ENCODE peak calls at places on chromosomes 4 and X, in nine cellular contexts. Q, Z, O, D, R, X, A, W and C are unnamed samples.
A peak's percentile ranks its signal among the peaks of the same experiment; 100 is the strongest.

GRCh38 chr4:82951196-82951595 is 50.7 kb downstream of the THAP9 start:
- DNase-seq in X (no peak), O (no peak), R (no peak), Z (no peak), D (no peak), Q (no peak), W (no peak), A (no peak), C (no peak)

GRCh38 chr4:121951570-121952110 is at the start of gene TRPC3:
- DNase-seq in A (peak; percentile 85), Z (peak; percentile 22), Q (no peak), O (no peak), X (no peak), D (no peak), R (no peak), W (peak; percentile 56), C (no peak)

GRCh38 chr4:186201535-186202230 is 10.3 kb downstream of the CYP4V2 start:
- DNase-seq in W (no peak), X (no peak), O (no peak), R (no peak), Q (peak; percentile 67), A (peak; percentile 87), D (peak; percentile 38), Z (peak; percentile 65), C (no peak)

GRCh38 chr4:87122252-87122651 is 98.2 kb downstream of the KLHL8 start:
- DNase-seq in A (no peak), X (peak; percentile 68), R (no peak), D (no peak), O (peak; percentile 42), W (peak; percentile 66), Z (no peak), Q (no peak), C (peak; percentile 81)

GRCh38 chrX:41148553-41148952 is 63.3 kb downstream of the USP9X start:
- DNase-seq in X (no peak), D (no peak), O (no peak), Q (no peak), R (no peak), Z (no peak), A (no peak), W (no peak), C (no peak)

GRCh38 chr4:141371206-141371605 is 150.5 kb downstream of the ZNF330 start:
- DNase-seq in W (no peak), O (no peak), X (no peak), A (no peak), D (no peak), R (no peak), Q (no peak), Z (no peak), C (no peak)

GRCh38 chr4:8044699-8045098 is 105.0 kb upstream of the AFAP1 start:
- DNase-seq in X (no peak), O (no peak), Z (no peak), Q (no peak), R (no peak), W (no peak), D (no peak), A (no peak), C (no peak)

GRCh38 chr4:3810111-3810680 is 44.0 kb downstream of the ADRA2C start:
- DNase-seq in D (no peak), X (no peak), A (no peak), Q (no peak), O (no peak), Z (no peak), W (no peak), R (no peak), C (no peak)

GRCh38 chr4:68683034-68683433 is 12.6 kb upstream of the UGT2B15 start:
- DNase-seq in W (no peak), O (no peak), R (no peak), X (no peak), D (no peak), A (no peak), Q (no peak), Z (no peak), C (no peak)

GRCh38 chrX:120136128-120136527 is 20.4 kb upstream of the RHOXF1 start:
- DNase-seq in X (no peak), Q (no peak), O (no peak), A (no peak), R (no peak), D (no peak), Z (no peak), W (no peak), C (no peak)

GRCh38 chr4:41158274-41158673 is 56.1 kb downstream of the APBB2 start:
- DNase-seq in W (no peak), A (no peak), D (no peak), R (no peak), Z (no peak), X (no peak), Q (no peak), O (no peak), C (no peak)

GRCh38 chr4:41155194-41155830 is 59.0 kb downstream of the APBB2 start:
- DNase-seq in Q (no peak), X (no peak), R (no peak), D (no peak), O (no peak), Z (no peak), W (no peak), A (no peak), C (no peak)

GRCh38 chr4:41157009-41157408 is 57.3 kb downstream of the APBB2 start:
- DNase-seq in R (no peak), W (no peak), D (no peak), A (no peak), Q (no peak), Z (no peak), X (no peak), O (no peak), C (no peak)

GRCh38 chr4:41154814-41155177 is 59.5 kb downstream of the APBB2 start:
- DNase-seq in R (peak; percentile 35), Q (peak; percentile 22), W (no peak), A (no peak), O (no peak), D (no peak), Z (no peak), X (no peak), C (no peak)

DNA sequence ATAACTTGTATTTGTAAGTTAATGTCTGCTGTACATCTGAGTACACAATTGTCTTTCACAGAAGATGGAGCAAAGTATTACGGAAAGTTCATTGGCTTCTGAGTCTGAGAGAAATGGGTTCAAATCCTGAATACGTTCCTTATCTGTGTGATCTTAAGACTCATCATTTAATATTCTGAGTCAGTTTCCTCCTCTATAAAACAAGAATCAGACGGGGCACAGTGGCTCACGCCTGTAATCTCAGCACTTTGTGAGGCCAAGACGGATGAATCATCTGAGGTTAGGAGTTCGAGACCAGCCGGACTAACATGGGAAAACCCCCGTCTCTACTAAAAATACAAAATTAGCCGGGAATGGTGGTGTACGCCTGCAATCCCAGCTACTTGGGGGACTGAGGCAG is 57.8 kb downstream of the APBB2 start:
- DNase-seq in X (no peak), O (no peak), D (no peak), Z (no peak), R (no peak), A (no peak), Q (peak; percentile 33), W (no peak), C (no peak)
- H3K4me1 ChIP-seq in X (peaks cover 5% of the 10 kb centered on the region), O (peaks cover 78% of the 10 kb centered on the region), D (no peaks in the 10 kb centered on the region), Z (no peaks in the 10 kb centered on the region), R (no peaks in the 10 kb centered on the region), A (peaks cover 3% of the 10 kb centered on the region), Q (peaks cover 39% of the 10 kb centered on the region), W (peaks cover 8% of the 10 kb centered on the region), C (no peaks in the 10 kb centered on the region)

GRCh38 chr4:21205821-21206531 is 505.7 kb downstream of the PACRGL start:
- DNase-seq in Z (no peak), R (no peak), O (no peak), D (no peak), W (no peak), Q (no peak), X (no peak), A (no peak), C (no peak)

GRCh38 chr4:21209854-21210253 is 509.6 kb downstream of the PACRGL start:
- DNase-seq in Z (no peak), W (no peak), A (no peak), Q (no peak), R (no peak), D (no peak), O (no peak), X (no peak), C (no peak)

DNA sequence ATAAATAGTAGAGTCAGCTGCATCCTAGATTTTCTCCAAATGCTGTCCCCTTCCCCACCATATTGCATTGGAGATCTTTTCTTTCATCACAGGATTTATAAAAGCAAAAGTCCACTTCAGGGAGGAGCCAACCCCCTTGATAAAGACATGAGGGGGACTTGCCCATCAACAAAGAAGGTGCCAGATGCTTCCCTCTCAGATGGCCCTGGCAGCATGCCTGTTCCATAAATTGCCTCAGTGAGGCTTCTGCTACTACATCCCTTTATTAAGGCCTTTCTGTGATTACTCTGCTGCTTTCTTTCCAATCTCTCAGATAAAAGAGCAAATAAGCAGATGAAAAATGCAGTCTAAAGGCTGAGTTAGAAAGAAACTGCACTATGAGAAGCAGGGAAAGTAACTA is 511.6 kb downstream of the PACRGL start:
- DNase-seq in W (no peak), D (no peak), Q (no peak), A (no peak), O (no peak), R (no peak), X (no peak), Z (no peak), C (no peak)
- H3K9me3 ChIP-seq in W (no peaks in the 10 kb centered on the region), D (no peaks in the 10 kb centered on the region), Q (no peaks in the 10 kb centered on the region), A (peaks cover 3% of the 10 kb centered on the region), O (no peaks in the 10 kb centered on the region), R (no peaks in the 10 kb centered on the region), X (no peaks in the 10 kb centered on the region), Z (no peaks in the 10 kb centered on the region), C (no peaks in the 10 kb centered on the region)

GRCh38 chr4:94338681-94339351 is 3.8 kb downstream of the HPGDS start:
- DNase-seq in Z (peak; percentile 8), R (no peak), W (no peak), X (no peak), A (no peak), D (no peak), Q (no peak), O (no peak), C (no peak)

GRCh38 chr4:94334519-94334918 is 8.1 kb downstream of the HPGDS start:
- DNase-seq in X (no peak), O (no peak), A (no peak), D (no peak), W (no peak), Z (no peak), R (no peak), Q (no peak), C (no peak)

GRCh38 chr4:94333864-94334263 is 8.8 kb downstream of the HPGDS start:
- DNase-seq in O (no peak), A (no peak), W (no peak), Z (no peak), X (no peak), R (no peak), Q (no peak), D (no peak), C (no peak)

GRCh38 chr4:94332983-94333590 is 9.5 kb downstream of the HPGDS start:
- DNase-seq in W (no peak), D (no peak), Q (peak; percentile 36), Z (no peak), R (no peak), X (no peak), A (no peak), O (no peak), C (no peak)

GRCh38 chr4:94334962-94335361 is 7.7 kb downstream of the HPGDS start:
- DNase-seq in R (no peak), W (no peak), O (no peak), A (no peak), Z (no peak), X (no peak), Q (no peak), D (no peak), C (peak; percentile 88)
- H3K4me1 ChIP-seq in R (no peaks in the 10 kb centered on the region), W (no peaks in the 10 kb centered on the region), O (peaks cover 15% of the 10 kb centered on the region), A (peaks cover 3% of the 10 kb centered on the region), Z (no peaks in the 10 kb centered on the region), X (peaks cover 3% of the 10 kb centered on the region), Q (peaks cover 22% of the 10 kb centered on the region), D (peaks cover 5% of the 10 kb centered on the region), C (peaks cover 6% of the 10 kb centered on the region)

GRCh38 chr4:13542577-13543042 is 1.7 kb downstream of the NKX3-2 start:
- DNase-seq in X (no peak), A (peak; percentile 70), Z (no peak), Q (no peak), D (no peak), R (no peak), O (no peak), W (no peak), C (no peak)
- H3K9me3 ChIP-seq in X (peaks cover 27% of the 10 kb centered on the region), A (peaks cover 6% of the 10 kb centered on the region), Z (no peaks in the 10 kb centered on the region), Q (no peaks in the 10 kb centered on the region), D (peaks cover 8% of the 10 kb centered on the region), R (no peaks in the 10 kb centered on the region), O (no peaks in the 10 kb centered on the region), W (no peaks in the 10 kb centered on the region), C (no peaks in the 10 kb centered on the region)